ENCODE peak calls at places on chromosomes 16 and 17, in five cellular contexts. X, U, D, J and B are unnamed samples.

GRCh38 chr16:80824623-80825364 is 20.4 kb upstream of the CDYL2 start:
- DNase-seq in X (peak), U (peak), D (peak), J (peak), B (peak)

GRCh38 chr17:72590882-72591499 is 470.2 kb downstream of the SOX9 start:
- DNase-seq in X (no peak), U (no peak), D (no peak), J (no peak), B (peak)

GRCh38 chr17:36850794-36851193 is 86.5 kb upstream of the LHX1 start:
- DNase-seq in X (peak), U (peak), D (no peak), J (peak), B (peak)

GRCh38 chr16:89200124-89200849 is at the start of gene SLC22A31:
- DNase-seq in X (no peak), U (no peak), D (no peak), J (peak), B (no peak)

GRCh38 chr16:81189100-81189664 is 49.3 kb upstream of the BCO1 start:
- DNase-seq in X (peak), U (peak), D (no peak), J (no peak), B (no peak)

GRCh38 chr17:5816491-5816890 is 232.2 kb upstream of the NLRP1 start:
- DNase-seq in X (no peak), U (no peak), D (no peak), J (no peak), B (no peak)

GRCh38 chr17:1498869-1499268 is 6.4 kb upstream of the MYO1C start:
- DNase-seq in X (peak), U (peak), D (no peak), J (no peak), B (peak)

GRCh38 chr17:18888766-18889290 is 30.9 kb downstream of the PRPSAP2 start:
- DNase-seq in X (no peak), U (no peak), D (no peak), J (no peak), B (no peak)

GRCh38 chr17:78219396-78220150 is 5.5 kb downstream of the BIRC5 start:
- DNase-seq in X (no peak), U (no peak), D (no peak), J (peak), B (no peak)

GRCh38 chr16:89042711-89043551 is 50.7 kb upstream of the ACSF3 start:
- DNase-seq in X (no peak), U (no peak), D (no peak), J (no peak), B (no peak)

GRCh38 chr17:5378566-5379207 is 40.8 kb downstream of the NUP88 start:
- DNase-seq in X (no peak), U (no peak), D (no peak), J (no peak), B (no peak)

GRCh38 chr16:53504665-53505064 is 1.7 kb upstream of the AKTIP start:
- DNase-seq in X (peak), U (no peak), D (peak), J (no peak), B (peak)

GRCh38 chr16:78894872-78895271 is 705.7 kb downstream of the MAF start:
- DNase-seq in X (no peak), U (no peak), D (no peak), J (no peak), B (no peak)

GRCh38 chr17:59356543-59357218 is 25.2 kb downstream of the YPEL2 start:
- DNase-seq in X (peak), U (no peak), D (no peak), J (no peak), B (no peak)

GRCh38 chr17:29179232-29180036 is 764 bp downstream of the MYO18A start:
- DNase-seq in X (no peak), U (no peak), D (no peak), J (peak), B (peak)

GRCh38 chr16:27197004-27197403 is 6.3 kb upstream of the KDM8 start:
- DNase-seq in X (no peak), U (no peak), D (no peak), J (no peak), B (no peak)

GRCh38 chr17:16872836-16873653 is 98.9 kb downstream of the TNFRSF13B start:
- DNase-seq in X (no peak), U (no peak), D (no peak), J (peak), B (peak)

GRCh38 chr16:21101631-21102420 is 48.8 kb downstream of the DNAH3 start:
- DNase-seq in X (peak), U (peak), D (no peak), J (peak), B (no peak)

GRCh38 chr17:7557825-7558543 is 566 bp upstream of the TNFSF13 start:
- DNase-seq in X (peak), U (peak), D (no peak), J (peak), B (peak)

GRCh38 chr17:1413281-1413791 is 13.3 kb upstream of the YWHAE start:
- DNase-seq in X (peak), U (peak), D (no peak), J (no peak), B (peak)

DNA sequence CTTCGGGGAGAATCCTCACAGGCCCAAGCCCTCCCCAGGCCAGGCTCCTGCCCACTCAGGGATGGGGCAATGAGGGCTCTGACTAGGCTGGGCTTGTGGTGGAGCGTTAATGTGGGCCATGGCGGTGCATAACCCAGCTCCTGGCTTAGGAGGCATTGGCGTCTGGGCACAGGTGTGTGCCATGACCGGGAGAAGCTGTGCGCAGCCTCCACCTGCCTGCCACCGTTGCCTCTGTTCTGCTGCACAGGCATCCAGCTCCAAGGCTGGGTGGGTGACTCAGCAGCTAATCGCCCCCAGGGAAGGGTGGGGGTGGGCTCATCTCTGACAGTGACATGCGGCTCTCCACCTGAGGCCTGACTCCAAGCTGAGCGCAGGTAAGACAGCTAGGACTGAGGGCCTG is 3.5 kb upstream of the ARHGAP27 start:
- DNase-seq in X (no peak), U (no peak), D (peak), J (peak), B (no peak)
- H3K27ac ChIP-seq in X (no peak), U (no peak), D (no peak), J (no peak), B (no peak)

GRCh38 chr16:3042376-3042775 is 4.0 kb upstream of the MMP25 start:
- DNase-seq in X (no peak), U (no peak), D (no peak), J (no peak), B (no peak)
- H3K27ac ChIP-seq in X (no peak), U (no peak), D (no peak), J (no peak), B (no peak)

GRCh38 chr17:82588266-82589175 is 59.7 kb downstream of the WDR45B start:
- DNase-seq in X (no peak), U (no peak), D (no peak), J (no peak), B (no peak)
- H3K27ac ChIP-seq in X (no peak), U (no peak), D (no peak), J (no peak), B (no peak)

GRCh38 chr17:39737761-39738567 is at the start of gene GRB7:
- DNase-seq in X (no peak), U (no peak), D (peak), J (peak), B (peak)
- H3K27ac ChIP-seq in X (no peak), U (no peak), D (no peak), J (peak), B (peak)

DNA sequence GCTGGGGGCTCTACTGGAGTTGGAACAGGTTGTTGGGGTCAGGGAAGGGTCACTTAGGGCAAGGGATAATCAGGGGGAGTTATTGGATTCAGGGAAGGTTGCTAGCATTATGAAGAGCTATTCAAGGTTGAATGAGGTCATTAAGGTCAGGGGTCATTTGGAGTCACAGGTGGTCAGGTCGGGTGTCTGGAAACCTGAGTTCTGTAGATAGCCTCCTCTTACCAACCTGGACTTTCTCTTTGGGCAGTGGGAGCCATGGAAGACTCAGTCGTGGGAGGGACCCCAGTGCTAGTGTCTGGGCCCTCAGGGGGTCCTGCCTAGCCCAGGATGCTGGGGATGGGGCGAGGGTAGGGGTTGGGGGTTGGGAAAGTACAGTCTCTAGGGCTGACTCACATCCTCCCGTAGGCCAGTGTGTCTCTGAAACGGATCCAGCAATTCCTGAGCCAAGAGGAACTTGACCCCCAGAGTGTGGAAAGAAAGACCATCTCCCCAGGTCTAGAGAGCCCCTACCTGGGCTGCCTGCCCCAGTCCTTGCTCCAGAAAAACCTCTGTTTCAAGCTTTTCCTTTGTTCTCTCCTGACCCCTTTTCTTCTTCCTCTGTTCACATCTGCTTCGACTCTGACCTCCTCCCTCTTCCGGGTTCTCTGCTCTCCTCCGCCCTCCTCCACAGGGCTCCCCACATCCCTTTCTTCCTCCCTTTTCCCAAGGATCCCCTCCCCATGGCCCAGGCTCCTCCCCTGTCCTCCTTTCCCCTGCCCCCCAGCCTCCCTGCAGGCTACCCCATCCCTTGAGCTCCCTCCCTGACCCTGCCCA is 33.5 kb downstream of the ABCC3 start:
- DNase-seq in X (peak), U (peak), D (no peak), J (peak), B (no peak)
- H3K27ac ChIP-seq in X (peak), U (no peak), D (no peak), J (no peak), B (no peak)